ENCODE peak calls at places on chromosomes 5 and 9, in ten cellular contexts. One of them, this sample, is unnamed.
A peak's percentile ranks its signal among the peaks of the same experiment; 100 is the strongest.

GRCh38 chr5:92662741-92663140 is 918.3 kb downstream of the NR2F1-AS1 start:
- DNase-seq in psoas muscle: no peak
- DNase-seq in osteoblast: no peak
- DNase-seq in IMR-90: no peak
- DNase-seq in lower lobe of right lung: no peak
- DNase-seq in tibial nerve: no peak
- DNase-seq in endodermal cell: no peak
- DNase-seq in sigmoid colon: no peak
- DNase-seq in breast epithelium: no peak
- DNase-seq in GM23338: no peak
- DNase-seq in this sample: no peak

GRCh38 chr9:135330685-135331590 is 148.6 kb upstream of the PPP1R26 start:
- DNase-seq in psoas muscle: no peak
- DNase-seq in osteoblast: no peak
- DNase-seq in IMR-90: no peak
- DNase-seq in lower lobe of right lung: no peak
- DNase-seq in tibial nerve: no peak
- DNase-seq in endodermal cell: peak; percentile 30
- DNase-seq in sigmoid colon: no peak
- DNase-seq in breast epithelium: no peak
- DNase-seq in GM23338: no peak
- DNase-seq in this sample: no peak

GRCh38 chr5:73558950-73559349 is 6.5 kb downstream of the ANKRA2 start:
- DNase-seq in psoas muscle: no peak
- DNase-seq in osteoblast: no peak
- DNase-seq in IMR-90: no peak
- DNase-seq in lower lobe of right lung: no peak
- DNase-seq in tibial nerve: no peak
- DNase-seq in endodermal cell: no peak
- DNase-seq in sigmoid colon: no peak
- DNase-seq in breast epithelium: no peak
- DNase-seq in GM23338: no peak
- DNase-seq in this sample: no peak

GRCh38 chr5:136686192-136686872 is 321.0 kb upstream of the TRPC7 start:
- DNase-seq in psoas muscle: no peak
- DNase-seq in osteoblast: no peak
- DNase-seq in IMR-90: peak; percentile 26
- DNase-seq in lower lobe of right lung: no peak
- DNase-seq in tibial nerve: no peak
- DNase-seq in endodermal cell: peak; percentile 62
- DNase-seq in sigmoid colon: no peak
- DNase-seq in breast epithelium: no peak
- DNase-seq in GM23338: peak; percentile 76
- DNase-seq in this sample: no peak

GRCh38 chr9:115985657-115986056 is 167.9 kb upstream of the PAPPA start:
- DNase-seq in psoas muscle: no peak
- DNase-seq in osteoblast: no peak
- DNase-seq in IMR-90: no peak
- DNase-seq in lower lobe of right lung: no peak
- DNase-seq in tibial nerve: no peak
- DNase-seq in endodermal cell: no peak
- DNase-seq in sigmoid colon: no peak
- DNase-seq in breast epithelium: no peak
- DNase-seq in GM23338: no peak
- DNase-seq in this sample: no peak

GRCh38 chr9:2055203-2055658 is 40.1 kb downstream of the SMARCA2 start:
- DNase-seq in psoas muscle: no peak
- DNase-seq in osteoblast: peak; percentile 77
- DNase-seq in IMR-90: peak; percentile 24
- DNase-seq in lower lobe of right lung: no peak
- DNase-seq in tibial nerve: no peak
- DNase-seq in endodermal cell: no peak
- DNase-seq in sigmoid colon: no peak
- DNase-seq in breast epithelium: no peak
- DNase-seq in GM23338: no peak
- DNase-seq in this sample: no peak

GRCh38 chr5:67372887-67373286 is 176.3 kb upstream of the CD180 start:
- DNase-seq in psoas muscle: no peak
- DNase-seq in osteoblast: no peak
- DNase-seq in IMR-90: no peak
- DNase-seq in lower lobe of right lung: no peak
- DNase-seq in tibial nerve: no peak
- DNase-seq in endodermal cell: no peak
- DNase-seq in sigmoid colon: no peak
- DNase-seq in breast epithelium: no peak
- DNase-seq in GM23338: no peak
- DNase-seq in this sample: no peak

GRCh38 chr5:113179156-113179555 is 202.6 kb downstream of the DCP2 start:
- DNase-seq in psoas muscle: no peak
- DNase-seq in osteoblast: no peak
- DNase-seq in IMR-90: no peak
- DNase-seq in lower lobe of right lung: no peak
- DNase-seq in tibial nerve: no peak
- DNase-seq in endodermal cell: peak; percentile 55
- DNase-seq in sigmoid colon: no peak
- DNase-seq in breast epithelium: no peak
- DNase-seq in GM23338: no peak
- DNase-seq in this sample: no peak

GRCh38 chr5:5616247-5616895 is 193.9 kb downstream of the ICE1 start:
- DNase-seq in psoas muscle: no peak
- DNase-seq in osteoblast: no peak
- DNase-seq in IMR-90: no peak
- DNase-seq in lower lobe of right lung: no peak
- DNase-seq in tibial nerve: no peak
- DNase-seq in endodermal cell: no peak
- DNase-seq in sigmoid colon: no peak
- DNase-seq in breast epithelium: no peak
- DNase-seq in GM23338: no peak
- DNase-seq in this sample: no peak

GRCh38 chr9:38103340-38103739 is 34.3 kb upstream of the SHB start:
- DNase-seq in psoas muscle: no peak
- DNase-seq in osteoblast: no peak
- DNase-seq in IMR-90: no peak
- DNase-seq in lower lobe of right lung: no peak
- DNase-seq in tibial nerve: no peak
- DNase-seq in endodermal cell: no peak
- DNase-seq in sigmoid colon: no peak
- DNase-seq in breast epithelium: no peak
- DNase-seq in GM23338: no peak
- DNase-seq in this sample: no peak

GRCh38 chr9:131682261-131682660 is 57.6 kb downstream of the RAPGEF1 start:
- DNase-seq in psoas muscle: no peak
- DNase-seq in osteoblast: no peak
- DNase-seq in IMR-90: no peak
- DNase-seq in lower lobe of right lung: no peak
- DNase-seq in tibial nerve: no peak
- DNase-seq in endodermal cell: no peak
- DNase-seq in sigmoid colon: no peak
- DNase-seq in breast epithelium: no peak
- DNase-seq in GM23338: no peak
- DNase-seq in this sample: no peak

GRCh38 chr5:171387970-171388815 is 544 bp downstream of the NPM1 start:
- DNase-seq in psoas muscle: peak; percentile 87
- DNase-seq in osteoblast: peak; percentile 90
- DNase-seq in IMR-90: peak; percentile 75
- DNase-seq in lower lobe of right lung: peak; percentile 85
- DNase-seq in tibial nerve: peak; percentile 61
- DNase-seq in endodermal cell: peak; percentile 87
- DNase-seq in sigmoid colon: peak; percentile 88
- DNase-seq in breast epithelium: peak; percentile 79
- DNase-seq in GM23338: peak; percentile 73
- DNase-seq in this sample: peak; percentile 78

GRCh38 chr9:108225371-108225905 is 630.3 kb downstream of the ACTL7B start:
- DNase-seq in psoas muscle: no peak
- DNase-seq in osteoblast: no peak
- DNase-seq in IMR-90: no peak
- DNase-seq in lower lobe of right lung: no peak
- DNase-seq in tibial nerve: no peak
- DNase-seq in endodermal cell: no peak
- DNase-seq in sigmoid colon: no peak
- DNase-seq in breast epithelium: no peak
- DNase-seq in GM23338: no peak
- DNase-seq in this sample: no peak

GRCh38 chr9:33157960-33158359 is 9.2 kb downstream of the B4GALT1 start:
- DNase-seq in psoas muscle: no peak
- DNase-seq in osteoblast: no peak
- DNase-seq in IMR-90: no peak
- DNase-seq in lower lobe of right lung: no peak
- DNase-seq in tibial nerve: no peak
- DNase-seq in endodermal cell: no peak
- DNase-seq in sigmoid colon: no peak
- DNase-seq in breast epithelium: no peak
- DNase-seq in GM23338: peak; percentile 61
- DNase-seq in this sample: no peak
- H3K4me1 ChIP-seq in psoas muscle: peaks cover 87% of the 10 kb centered on the region
- H3K4me1 ChIP-seq in osteoblast: peaks cover 69% of the 10 kb centered on the region
- H3K4me1 ChIP-seq in IMR-90: peaks cover 45% of the 10 kb centered on the region
- H3K4me1 ChIP-seq in lower lobe of right lung: peaks cover 97% of the 10 kb centered on the region
- H3K4me1 ChIP-seq in tibial nerve: peaks cover 88% of the 10 kb centered on the region
- H3K4me1 ChIP-seq in endodermal cell: peaks cover 28% of the 10 kb centered on the region
- H3K4me1 ChIP-seq in sigmoid colon: peaks cover 70% of the 10 kb centered on the region
- H3K4me1 ChIP-seq in breast epithelium: peaks cover 31% of the 10 kb centered on the region
- H3K4me1 ChIP-seq in GM23338: peaks cover 36% of the 10 kb centered on the region
- H3K4me1 ChIP-seq in this sample: peaks cover 76% of the 10 kb centered on the region

GRCh38 chr9:91212592-91213243 is 149.0 kb downstream of the AUH start:
- DNase-seq in psoas muscle: no peak
- DNase-seq in osteoblast: no peak
- DNase-seq in IMR-90: no peak
- DNase-seq in lower lobe of right lung: no peak
- DNase-seq in tibial nerve: no peak
- DNase-seq in endodermal cell: no peak
- DNase-seq in sigmoid colon: no peak
- DNase-seq in breast epithelium: no peak
- DNase-seq in GM23338: no peak
- DNase-seq in this sample: no peak
- H3K27ac ChIP-seq in psoas muscle: no peak overlapping the region
- H3K27ac ChIP-seq in osteoblast: no peak overlapping the region
- H3K27ac ChIP-seq in IMR-90: no peak overlapping the region
- H3K27ac ChIP-seq in lower lobe of right lung: peak overlapping the region; percentile 65
- H3K27ac ChIP-seq in tibial nerve: no peak overlapping the region
- H3K27ac ChIP-seq in endodermal cell: no peak overlapping the region
- H3K27ac ChIP-seq in sigmoid colon: no peak overlapping the region
- H3K27ac ChIP-seq in breast epithelium: no peak overlapping the region
- H3K27ac ChIP-seq in GM23338: no peak overlapping the region
- H3K27ac ChIP-seq in this sample: no peak overlapping the region

GRCh38 chr5:39427225-39427624 is 2.4 kb upstream of the DAB2 start:
- DNase-seq in psoas muscle: no peak
- DNase-seq in osteoblast: peak; percentile 73
- DNase-seq in IMR-90: peak; percentile 66
- DNase-seq in lower lobe of right lung: no peak
- DNase-seq in tibial nerve: no peak
- DNase-seq in endodermal cell: no peak
- DNase-seq in sigmoid colon: no peak
- DNase-seq in breast epithelium: no peak
- DNase-seq in GM23338: no peak
- DNase-seq in this sample: no peak
- H3K27me3 ChIP-seq in psoas muscle: peaks cover 3% of the 10 kb centered on the region
- H3K27me3 ChIP-seq in osteoblast: no peaks in the 10 kb centered on the region
- H3K27me3 ChIP-seq in IMR-90: no peaks in the 10 kb centered on the region
- H3K27me3 ChIP-seq in lower lobe of right lung: no peaks in the 10 kb centered on the region
- H3K27me3 ChIP-seq in tibial nerve: no peaks in the 10 kb centered on the region
- H3K27me3 ChIP-seq in endodermal cell: no peaks in the 10 kb centered on the region
- H3K27me3 ChIP-seq in sigmoid colon: no peaks in the 10 kb centered on the region
- H3K27me3 ChIP-seq in breast epithelium: no peaks in the 10 kb centered on the region
- H3K27me3 ChIP-seq in GM23338: peaks cover 13% of the 10 kb centered on the region
- H3K27me3 ChIP-seq in this sample: peaks cover 4% of the 10 kb centered on the region

GRCh38 chr9:5665059-5665458 is 36.2 kb downstream of the RIC1 start:
- DNase-seq in psoas muscle: no peak
- DNase-seq in osteoblast: no peak
- DNase-seq in IMR-90: no peak
- DNase-seq in lower lobe of right lung: no peak
- DNase-seq in tibial nerve: no peak
- DNase-seq in endodermal cell: no peak
- DNase-seq in sigmoid colon: no peak
- DNase-seq in breast epithelium: no peak
- DNase-seq in GM23338: no peak
- DNase-seq in this sample: no peak
- H3K4me1 ChIP-seq in psoas muscle: peaks cover 4% of the 10 kb centered on the region
- H3K4me1 ChIP-seq in osteoblast: no peaks in the 10 kb centered on the region
- H3K4me1 ChIP-seq in IMR-90: no peaks in the 10 kb centered on the region
- H3K4me1 ChIP-seq in lower lobe of right lung: no peaks in the 10 kb centered on the region
- H3K4me1 ChIP-seq in tibial nerve: no peaks in the 10 kb centered on the region
- H3K4me1 ChIP-seq in endodermal cell: peaks cover 7% of the 10 kb centered on the region
- H3K4me1 ChIP-seq in sigmoid colon: no peaks in the 10 kb centered on the region
- H3K4me1 ChIP-seq in breast epithelium: no peaks in the 10 kb centered on the region
- H3K4me1 ChIP-seq in GM23338: peaks cover 12% of the 10 kb centered on the region
- H3K4me1 ChIP-seq in this sample: peaks cover 5% of the 10 kb centered on the region

GRCh38 chr5:76692274-76692540 is 23.7 kb upstream of the F2R start:
- DNase-seq in psoas muscle: no peak
- DNase-seq in osteoblast: no peak
- DNase-seq in IMR-90: no peak
- DNase-seq in lower lobe of right lung: no peak
- DNase-seq in tibial nerve: no peak
- DNase-seq in endodermal cell: no peak
- DNase-seq in sigmoid colon: no peak
- DNase-seq in breast epithelium: no peak
- DNase-seq in GM23338: no peak
- DNase-seq in this sample: no peak
- H3K27ac ChIP-seq in psoas muscle: no peak overlapping the region
- H3K27ac ChIP-seq in osteoblast: peak overlapping the region; percentile 86
- H3K27ac ChIP-seq in IMR-90: peak overlapping the region; percentile 81
- H3K27ac ChIP-seq in lower lobe of right lung: peak overlapping the region; percentile 5
- H3K27ac ChIP-seq in tibial nerve: peak overlapping the region; percentile 74
- H3K27ac ChIP-seq in endodermal cell: no peak overlapping the region
- H3K27ac ChIP-seq in sigmoid colon: no peak overlapping the region
- H3K27ac ChIP-seq in breast epithelium: no peak overlapping the region
- H3K27ac ChIP-seq in GM23338: no peak overlapping the region
- H3K27ac ChIP-seq in this sample: no peak overlapping the region

DNA sequence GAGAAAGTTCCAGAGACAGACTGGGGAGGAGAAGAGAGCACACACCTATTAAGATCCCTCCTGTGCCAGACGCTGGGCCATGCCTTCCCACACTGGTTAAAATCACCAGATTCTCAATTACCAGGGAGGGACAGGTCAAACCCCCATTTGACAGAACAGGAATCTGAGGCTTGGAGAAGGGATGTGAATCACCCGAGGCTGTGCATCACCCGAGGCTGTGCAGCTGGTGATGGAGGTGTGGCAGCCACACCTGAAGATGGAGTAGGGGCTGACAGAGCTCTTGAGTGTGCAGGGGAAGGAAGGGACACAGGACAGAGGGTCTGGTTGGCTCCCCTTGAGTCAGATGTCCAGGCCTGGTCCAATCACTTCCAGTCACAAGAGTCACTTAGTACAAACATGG is 70.6 kb downstream of the LMX1B start:
- DNase-seq in psoas muscle: no peak
- DNase-seq in osteoblast: no peak
- DNase-seq in IMR-90: no peak
- DNase-seq in lower lobe of right lung: no peak
- DNase-seq in tibial nerve: no peak
- DNase-seq in endodermal cell: no peak
- DNase-seq in sigmoid colon: no peak
- DNase-seq in breast epithelium: no peak
- DNase-seq in GM23338: no peak
- DNase-seq in this sample: no peak
- H3K27me3 ChIP-seq in psoas muscle: peaks cover 23% of the 10 kb centered on the region
- H3K27me3 ChIP-seq in osteoblast: peaks cover 35% of the 10 kb centered on the region
- H3K27me3 ChIP-seq in IMR-90: peaks cover 76% of the 10 kb centered on the region
- H3K27me3 ChIP-seq in lower lobe of right lung: peaks cover 84% of the 10 kb centered on the region
- H3K27me3 ChIP-seq in tibial nerve: peaks cover 83% of the 10 kb centered on the region
- H3K27me3 ChIP-seq in endodermal cell: peaks cover 85% of the 10 kb centered on the region
- H3K27me3 ChIP-seq in sigmoid colon: peaks cover 85% of the 10 kb centered on the region
- H3K27me3 ChIP-seq in breast epithelium: no peaks in the 10 kb centered on the region
- H3K27me3 ChIP-seq in GM23338: peaks cover 76% of the 10 kb centered on the region
- H3K27me3 ChIP-seq in this sample: no peaks in the 10 kb centered on the region

This sample was measured in naive thymus-derived CD4-positive, alpha-beta T cell.